ENCODE peak calls at places on chromosome 13, in eight cellular contexts. I is heart right ventricle; O is cardiac muscle cell; G is osteoblast; V is brain microvascular endothelial cell; F is nephron progenitor cell; L is CD8-positive, alpha-beta T cell; R is NB4. S is an unnamed sample.
A peak's percentile ranks its signal among the peaks of the same experiment; 100 is the strongest.

GRCh38 chr13:50690020-50690419 is 153.5 kb downstream of the DLEU7 start:
- DNase-seq in I (no peak), O (no peak), G (no peak), V (no peak), F (no peak), L (no peak), R (no peak), S (no peak)

GRCh38 chr13:48078251-48078656 is 16.6 kb downstream of the MED4 start:
- DNase-seq in I (no peak), O (no peak), G (no peak), V (no peak), F (no peak), L (no peak), R (peak; percentile 55), S (no peak)

GRCh38 chr13:111339366-111340143 is 19.1 kb downstream of the TEX29 start:
- DNase-seq in I (no peak), O (no peak), G (no peak), V (no peak), F (no peak), L (no peak), R (no peak), S (no peak)

GRCh38 chr13:66657165-66657895 is 572.8 kb downstream of the PCDH9 start:
- DNase-seq in I (peak; percentile 44), O (no peak), G (no peak), V (peak; percentile 99), F (no peak), L (no peak), R (no peak), S (peak; percentile 100)

GRCh38 chr13:23741879-23742510 is 147.2 kb downstream of the MIPEP start:
- DNase-seq in I (no peak), O (no peak), G (no peak), V (no peak), F (peak; percentile 32), L (no peak), R (peak; percentile 29), S (no peak)

GRCh38 chr13:28503182-28503980 is 8.5 kb upstream of the FLT1 start:
- DNase-seq in I (no peak), O (no peak), G (no peak), V (no peak), F (no peak), L (no peak), R (no peak), S (no peak)

GRCh38 chr13:94702181-94703041 is 9.9 kb downstream of the SOX21 start:
- DNase-seq in I (no peak), O (no peak), G (peak; percentile 39), V (no peak), F (peak; percentile 19), L (no peak), R (no peak), S (no peak)

GRCh38 chr13:59409211-59409610 is 754.5 kb downstream of the DIAPH3 start:
- DNase-seq in I (peak; percentile 75), O (no peak), G (no peak), V (peak; percentile 1), F (no peak), L (no peak), R (no peak), S (no peak)

GRCh38 chr13:91381371-91381770 is 17.1 kb upstream of the GPC5 start:
- DNase-seq in I (no peak), O (peak; percentile 36), G (no peak), V (peak; percentile 11), F (no peak), L (no peak), R (peak; percentile 49), S (no peak)
- TF ChIP-seq CTCF in I (peak; percentile 26), O (peak; percentile 45), G (peak; percentile 28), V (peak; percentile 61), F (peak; percentile 49), L (no peak), R (peak; percentile 37), S (peak; percentile 38)

DNA sequence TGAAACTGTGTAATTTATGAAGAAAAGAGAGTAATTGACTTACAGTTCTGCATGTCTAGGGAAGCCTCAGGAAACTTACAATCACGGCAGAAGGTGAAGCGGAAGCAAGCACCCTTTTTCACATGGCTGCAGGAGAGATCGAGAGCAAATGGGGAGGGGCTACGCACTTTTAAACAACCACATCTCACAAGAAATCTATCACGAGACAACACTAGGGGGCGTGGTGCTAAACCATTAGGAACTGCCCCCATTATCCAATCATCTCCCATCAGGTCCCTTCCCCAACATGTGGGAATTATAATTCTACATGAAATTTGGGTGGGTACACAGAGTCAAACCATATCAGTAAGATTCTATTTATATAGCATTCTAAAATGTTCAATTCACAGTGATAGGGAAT is 114.8 kb upstream of the TRPC4 start:
- DNase-seq in I (no peak), O (no peak), G (no peak), V (no peak), F (no peak), L (no peak), R (peak; percentile 35), S (no peak)
- TF ChIP-seq CTCF in I (no peak), O (no peak), G (no peak), V (no peak), F (peak; percentile 19), L (no peak), R (peak; percentile 26), S (peak; percentile 50)

GRCh38 chr13:33017410-33017929 is 1.2 kb downstream of the KL start:
- DNase-seq in I (peak; percentile 35), O (peak; percentile 39), G (peak; percentile 74), V (no peak), F (peak; percentile 11), L (no peak), R (peak; percentile 43), S (no peak)

GRCh38 chr13:33015275-33015674 is 948 bp upstream of the KL start:
- DNase-seq in I (no peak), O (no peak), G (no peak), V (no peak), F (no peak), L (no peak), R (no peak), S (no peak)

GRCh38 chr13:33015791-33016323 is 366 bp upstream of the KL start:
- DNase-seq in I (peak; percentile 34), O (peak; percentile 18), G (no peak), V (no peak), F (peak; percentile 39), L (no peak), R (no peak), S (no peak)

GRCh38 chr13:33018886-33019285 is 2.7 kb downstream of the KL start:
- DNase-seq in I (no peak), O (no peak), G (no peak), V (no peak), F (no peak), L (no peak), R (no peak), S (no peak)

GRCh38 chr13:33016414-33017409 is at the start of gene KL:
- DNase-seq in I (peak; percentile 49), O (peak; percentile 51), G (peak; percentile 88), V (no peak), F (peak; percentile 47), L (no peak), R (peak; percentile 11), S (no peak)
- TF ChIP-seq CTCF in I (no peak), O (no peak), G (no peak), V (peak; percentile 1), F (no peak), L (no peak), R (no peak), S (no peak)

GRCh38 chr13:44648392-44649117 is 72.4 kb upstream of the TSC22D1 start:
- DNase-seq in I (no peak), O (no peak), G (peak; percentile 68), V (no peak), F (no peak), L (no peak), R (peak; percentile 5), S (no peak)
- TF ChIP-seq CTCF in I (peak; percentile 25), O (peak; percentile 41), G (peak; percentile 58), V (peak; percentile 41), F (peak; percentile 52), L (peak; percentile 51), R (no peak), S (peak; percentile 73)

GRCh38 chr13:99442273-99442895 is 58.9 kb upstream of the TM9SF2 start:
- DNase-seq in I (no peak), O (peak; percentile 67), G (no peak), V (peak; percentile 39), F (peak; percentile 47), L (peak; percentile 59), R (peak; percentile 69), S (peak; percentile 41)

GRCh38 chr13:99450416-99450815 is 50.9 kb upstream of the TM9SF2 start:
- DNase-seq in I (no peak), O (no peak), G (no peak), V (no peak), F (no peak), L (no peak), R (no peak), S (no peak)

GRCh38 chr13:99448586-99448985 is 52.7 kb upstream of the TM9SF2 start:
- DNase-seq in I (no peak), O (no peak), G (no peak), V (no peak), F (no peak), L (no peak), R (no peak), S (no peak)

GRCh38 chr13:99446242-99446641 is 55.0 kb upstream of the TM9SF2 start:
- DNase-seq in I (no peak), O (no peak), G (no peak), V (no peak), F (no peak), L (no peak), R (no peak), S (no peak)
- TF ChIP-seq CTCF in I (no peak), O (no peak), G (no peak), V (peak; percentile 34), F (peak; percentile 9), L (no peak), R (no peak), S (no peak)

S was measured in HFFc6.